ENCODE peak calls at places on chromosome 1, in five cellular contexts. M, L, O, F and X are unnamed samples.

GRCh38 chr1:51754666-51755065 is 123.9 kb downstream of the NRDC start:
- DNase-seq in M (no peak), L (no peak), O (no peak), F (no peak), X (no peak)

GRCh38 chr1:215581896-215582295 is 14.8 kb downstream of the KCTD3 start:
- DNase-seq in M (no peak), L (no peak), O (no peak), F (no peak), X (no peak)

GRCh38 chr1:21278208-21278861 is 11.9 kb downstream of the ECE1 start:
- DNase-seq in M (no peak), L (peak), O (no peak), F (no peak), X (no peak)

GRCh38 chr1:232283864-232284263 is 346.1 kb downstream of the SIPA1L2 start:
- DNase-seq in M (no peak), L (no peak), O (no peak), F (no peak), X (no peak)

GRCh38 chr1:185257947-185258203 is 59.2 kb downstream of the IVNS1ABP start:
- DNase-seq in M (no peak), L (peak), O (no peak), F (peak), X (no peak)

GRCh38 chr1:156496211-156496761 is 4.3 kb downstream of the MEF2D start:
- DNase-seq in M (no peak), L (no peak), O (peak), F (no peak), X (no peak)

GRCh38 chr1:178565586-178565985 is 52.7 kb downstream of the TEX35 start:
- DNase-seq in M (no peak), L (no peak), O (no peak), F (no peak), X (no peak)

GRCh38 chr1:49627781-49628180 is 396.0 kb downstream of the AGBL4 start:
- DNase-seq in M (no peak), L (no peak), O (no peak), F (no peak), X (no peak)

GRCh38 chr1:80155371-80155770 is 1148.8 kb upstream of the ADGRL4 start:
- DNase-seq in M (no peak), L (peak), O (no peak), F (peak), X (no peak)

GRCh38 chr1:19274636-19275035 is 13.9 kb downstream of the AKR7A3 start:
- DNase-seq in M (no peak), L (no peak), O (no peak), F (no peak), X (no peak)

GRCh38 chr1:117638759-117639158 is 32.9 kb downstream of the TENT5C start:
- DNase-seq in M (no peak), L (no peak), O (no peak), F (no peak), X (no peak)

GRCh38 chr1:226808501-226808900 is 61.9 kb upstream of the PSEN2 start:
- DNase-seq in M (no peak), L (no peak), O (no peak), F (no peak), X (no peak)

GRCh38 chr1:8763888-8764287 is 53.6 kb downstream of the RERE start:
- DNase-seq in M (no peak), L (peak), O (peak), F (no peak), X (no peak)

GRCh38 chr1:57741521-57741920 is 317.7 kb upstream of the DAB1 start:
- DNase-seq in M (no peak), L (no peak), O (peak), F (no peak), X (no peak)

GRCh38 chr1:235791532-235792060 is 75.1 kb downstream of the LYST start:
- DNase-seq in M (no peak), L (no peak), O (no peak), F (no peak), X (no peak)

GRCh38 chr1:143691400-143691891 is 280.3 kb downstream of the FAM72C start:
- DNase-seq in M (no peak), L (peak), O (peak), F (no peak), X (peak)

GRCh38 chr1:3501856-3502665 is 47.6 kb downstream of the ARHGEF16 start:
- DNase-seq in M (no peak), L (peak), O (peak), F (peak), X (peak)

GRCh38 chr1:230939806-230940489 is 38.7 kb downstream of the TTC13 start:
- DNase-seq in M (no peak), L (no peak), O (no peak), F (no peak), X (no peak)

GRCh38 chr1:47998396-47998990 is 1.3 kb upstream of the TRABD2B start:
- DNase-seq in M (no peak), L (no peak), O (no peak), F (no peak), X (no peak)

GRCh38 chr1:84504580-84505021 is 1.6 kb upstream of the SPATA1 start:
- DNase-seq in M (no peak), L (peak), O (peak), F (peak), X (peak)

GRCh38 chr1:33683913-33684312 is 180.0 kb upstream of the HMGB4 start:
- DNase-seq in M (no peak), L (no peak), O (no peak), F (no peak), X (peak)

GRCh38 chr1:46553506-46553905 is 2.1 kb upstream of the KNCN start:
- DNase-seq in M (no peak), L (no peak), O (no peak), F (no peak), X (no peak)

GRCh38 chr1:168091720-168092119 is 45.0 kb downstream of the GPR161 start:
- DNase-seq in M (no peak), L (no peak), O (no peak), F (no peak), X (no peak)

GRCh38 chr1:243980071-243980470 is 71.0 kb upstream of the ZBTB18 start:
- DNase-seq in M (no peak), L (no peak), O (no peak), F (no peak), X (no peak)

GRCh38 chr1:243980471-243980870 is 70.6 kb upstream of the ZBTB18 start:
- DNase-seq in M (no peak), L (no peak), O (no peak), F (no peak), X (no peak)

GRCh38 chr1:243979396-243979795 is 71.7 kb upstream of the ZBTB18 start:
- DNase-seq in M (no peak), L (no peak), O (peak), F (no peak), X (no peak)

GRCh38 chr1:243984788-243985187 is 66.3 kb upstream of the ZBTB18 start:
- DNase-seq in M (no peak), L (no peak), O (no peak), F (no peak), X (no peak)

GRCh38 chr1:243982451-243983018 is 68.5 kb upstream of the ZBTB18 start:
- DNase-seq in M (no peak), L (peak), O (no peak), F (no peak), X (no peak)
- TF ChIP-seq CTCF in M (no peak), L (peak), O (no peak), F (no peak), X (peak)

DNA sequence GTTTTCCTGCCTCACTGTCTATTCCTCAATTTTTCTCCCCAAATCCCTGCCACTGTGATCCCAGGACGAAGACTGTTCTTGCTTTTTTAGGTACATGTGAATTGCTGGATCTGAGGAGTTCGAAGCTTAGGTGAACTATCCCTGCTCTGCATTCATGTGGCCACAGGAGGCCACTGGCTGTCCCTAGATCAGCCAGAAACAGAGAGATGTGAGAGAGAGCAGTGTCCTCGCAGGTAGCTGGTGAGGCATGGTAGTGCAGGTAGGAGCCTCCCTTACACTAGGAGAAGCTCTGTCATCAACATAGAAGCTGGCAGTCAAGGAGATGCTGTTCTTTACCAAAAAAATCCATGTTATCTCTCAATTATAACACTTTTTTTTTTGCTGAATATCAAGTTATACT is 71.5 kb downstream of the USP24 start:
- DNase-seq in M (no peak), L (no peak), O (peak), F (no peak), X (no peak)
- TF ChIP-seq CTCF in M (no peak), L (no peak), O (peak), F (no peak), X (peak)

GRCh38 chr1:91014475-91014874 is 7.4 kb downstream of the ZNF644 start:
- DNase-seq in M (no peak), L (no peak), O (no peak), F (no peak), X (no peak)

GRCh38 chr1:91015358-91015780 is 6.5 kb downstream of the ZNF644 start:
- DNase-seq in M (no peak), L (no peak), O (no peak), F (peak), X (no peak)

GRCh38 chr1:91012196-91012595 is 9.6 kb downstream of the ZNF644 start:
- DNase-seq in M (no peak), L (no peak), O (no peak), F (no peak), X (no peak)

GRCh38 chr1:91013302-91013701 is 8.5 kb downstream of the ZNF644 start:
- DNase-seq in M (no peak), L (no peak), O (no peak), F (no peak), X (no peak)

DNA sequence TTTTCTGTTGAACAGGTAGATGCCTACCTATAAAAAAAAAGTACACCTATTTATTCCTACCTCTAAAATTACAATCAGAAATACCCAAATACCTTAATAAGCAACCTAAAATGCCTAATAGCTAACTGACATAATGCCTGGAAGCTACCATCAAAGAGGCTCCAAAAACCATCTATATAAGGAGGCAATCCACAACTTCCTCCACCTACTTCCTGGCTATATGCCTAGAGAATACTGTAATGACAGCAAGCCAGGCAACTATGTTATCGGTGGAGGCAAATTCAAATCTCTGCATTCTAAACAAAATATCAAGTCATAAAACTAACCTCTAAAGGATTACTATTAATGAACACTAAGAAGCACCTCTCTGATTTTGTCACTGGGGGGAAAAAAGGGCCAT is 10.1 kb downstream of the ZNF644 start:
- DNase-seq in M (no peak), L (peak), O (no peak), F (no peak), X (no peak)
- TF ChIP-seq CTCF in M (no peak), L (no peak), O (no peak), F (no peak), X (no peak)

GRCh38 chr1:155244368-155245162 is 10.7 kb downstream of the ENTREP3 start:
- DNase-seq in M (peak), L (peak), O (peak), F (peak), X (peak)
- TF ChIP-seq CTCF in M (peak), L (peak), O (no peak), F (no peak), X (peak)

DNA sequence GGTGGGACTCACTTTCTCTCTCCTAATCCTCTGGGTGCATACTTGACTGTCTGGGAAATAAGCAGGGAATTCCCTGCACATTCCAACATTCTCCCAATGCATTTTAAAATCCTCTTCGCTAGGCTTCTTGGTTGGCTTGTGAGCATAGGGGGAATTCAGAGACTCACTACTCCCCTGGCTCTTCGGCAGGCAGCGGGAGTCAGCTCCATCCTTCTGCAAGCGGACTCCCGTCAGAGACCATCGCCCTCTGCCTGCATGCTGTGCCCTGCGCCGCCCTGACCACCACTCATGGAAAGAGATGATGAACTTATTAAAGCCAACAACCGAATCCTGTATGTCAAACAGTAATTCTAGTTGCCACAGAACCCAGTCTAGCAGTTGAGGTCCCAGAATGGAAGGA is 118.9 kb upstream of the ADAR start:
- DNase-seq in M (no peak), L (no peak), O (no peak), F (no peak), X (no peak)
- TF ChIP-seq CTCF in M (no peak), L (no peak), O (no peak), F (no peak), X (no peak)